ENCODE peak calls at places on chromosome 19, in five cellular contexts. E is H9, P is foreskin fibroblast, M is breast epithelium, I is neural progenitor cell. U is an unnamed sample.
A peak's percentile ranks its signal among the peaks of the same experiment; 100 is the strongest.

GRCh38 chr19:51246153-51246552 is 4.7 kb upstream of the SIGLECL1 start:
- DNase-seq in P (no peak), I (no peak), M (no peak), E (no peak), U (no peak)

GRCh38 chr19:16836115-16836905 is 7.1 kb downstream of the SIN3B start:
- DNase-seq in M (peak; percentile 26), E (no peak), I (peak; percentile 19), P (peak; percentile 48), U (no peak)

GRCh38 chr19:19170053-19170945 is at the start of gene MEF2B:
- DNase-seq in I (peak; percentile 94), P (peak; percentile 86), E (peak; percentile 94), M (peak; percentile 35), U (peak; percentile 89)

GRCh38 chr19:18637644-18638630 is 1.1 kb downstream of the KLHL26 start:
- DNase-seq in I (no peak), E (no peak), P (no peak), M (peak; percentile 57), U (no peak)

GRCh38 chr19:50465986-50466771 is 10.1 kb upstream of the EMC10 start:
- DNase-seq in M (no peak), I (peak; percentile 82), P (peak; percentile 14), E (peak; percentile 89), U (peak; percentile 71)

GRCh38 chr19:19386373-19386869 is 19.1 kb upstream of the GATAD2A start:
- DNase-seq in I (no peak), M (no peak), P (no peak), E (no peak), U (no peak)

GRCh38 chr19:18408053-18408476 is 10.6 kb upstream of the LRRC25 start:
- DNase-seq in I (peak; percentile 47), M (no peak), E (peak; percentile 74), P (no peak), U (no peak)

GRCh38 chr19:30695171-30695875 is 323.1 kb downstream of the ZNF536 start:
- DNase-seq in P (no peak), M (no peak), E (peak; percentile 72), I (peak; percentile 71), U (peak; percentile 59)

GRCh38 chr19:8512115-8512967 is 1.6 kb downstream of the ZNF414 start:
- DNase-seq in M (no peak), P (peak; percentile 48), I (peak; percentile 33), E (peak; percentile 88), U (no peak)

GRCh38 chr19:4327877-4328242 is 10.8 kb downstream of the STAP2 start:
- DNase-seq in I (no peak), E (no peak), P (no peak), M (peak; percentile 31), U (no peak)

DNA sequence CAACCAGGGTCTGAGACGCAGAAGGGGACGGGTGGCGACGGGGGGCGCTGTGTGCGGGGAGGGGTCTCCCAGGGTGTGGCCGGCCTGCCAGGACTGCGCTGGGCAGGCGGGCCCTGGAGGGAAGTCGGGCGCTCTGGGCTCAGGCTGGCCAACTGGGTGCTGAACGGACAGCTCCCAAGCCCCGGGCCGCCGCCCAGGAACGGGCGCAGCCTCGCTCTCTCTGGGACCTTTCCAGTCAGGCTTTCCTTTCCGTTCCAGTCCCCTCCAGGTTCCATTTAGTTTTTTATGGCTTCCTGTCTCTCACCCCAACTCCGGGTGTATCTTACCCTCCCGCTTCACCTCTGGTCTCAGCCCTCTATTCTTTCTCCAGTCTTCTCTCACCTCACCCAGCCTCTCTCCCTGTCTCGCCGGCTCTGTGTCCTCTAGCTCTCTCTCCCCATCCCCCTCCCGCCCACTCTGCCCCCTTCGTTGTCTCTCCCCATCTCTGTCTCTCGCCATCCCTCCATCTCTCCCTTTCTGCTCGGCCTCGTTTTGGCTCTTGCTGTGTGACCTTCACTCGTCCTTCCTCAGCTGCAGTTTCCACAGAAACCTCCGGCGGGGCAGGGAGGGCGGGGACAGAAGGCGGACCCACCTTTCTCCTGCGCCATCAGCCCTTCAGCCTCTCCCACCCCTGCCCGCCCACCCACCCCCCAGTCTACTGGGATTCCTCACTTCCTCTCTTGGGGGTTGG is 3.3 kb upstream of the ATP1A3 start:
- DNase-seq in P (peak; percentile 73), E (peak; percentile 81), I (peak; percentile 90), M (no peak), U (peak; percentile 69)
- TF ChIP-seq CTCF in P (no peak), E (no peak), I (no peak), M (no peak), U (no peak)

DNA sequence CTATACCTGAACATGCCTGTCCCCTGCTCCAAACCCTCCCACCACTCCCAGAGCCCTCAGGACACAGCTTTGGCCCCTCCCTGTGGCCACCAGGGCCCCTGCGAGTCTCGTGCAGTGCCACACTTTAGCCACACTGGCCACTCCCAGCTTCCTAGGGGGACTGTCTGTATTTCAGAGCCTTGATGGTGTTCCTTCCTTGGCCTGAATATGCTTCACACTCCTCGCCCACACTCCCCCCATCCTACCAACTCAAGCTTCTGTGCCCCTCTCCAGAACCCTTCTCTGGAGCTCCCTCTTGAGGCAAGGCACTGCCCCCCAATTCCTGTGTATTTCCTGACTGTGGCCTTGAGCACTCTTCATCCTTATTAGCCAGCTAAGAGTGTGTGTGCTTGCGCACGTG is 80.2 kb downstream of the DPF1 start:
- DNase-seq in E (no peak), I (no peak), M (no peak), P (no peak), U (no peak)
- TF ChIP-seq CTCF in E (peak; percentile 42), I (no peak), M (no peak), P (peak; percentile 23), U (no peak)

GRCh38 chr19:5534787-5535586 is 32.8 kb downstream of the TINCR start:
- DNase-seq in I (no peak), P (peak; percentile 26), E (peak; percentile 57), M (no peak), U (peak; percentile 61)
- TF ChIP-seq CTCF in I (peak; percentile 72), P (peak; percentile 34), E (peak; percentile 74), M (no peak), U (peak; percentile 66)

DNA sequence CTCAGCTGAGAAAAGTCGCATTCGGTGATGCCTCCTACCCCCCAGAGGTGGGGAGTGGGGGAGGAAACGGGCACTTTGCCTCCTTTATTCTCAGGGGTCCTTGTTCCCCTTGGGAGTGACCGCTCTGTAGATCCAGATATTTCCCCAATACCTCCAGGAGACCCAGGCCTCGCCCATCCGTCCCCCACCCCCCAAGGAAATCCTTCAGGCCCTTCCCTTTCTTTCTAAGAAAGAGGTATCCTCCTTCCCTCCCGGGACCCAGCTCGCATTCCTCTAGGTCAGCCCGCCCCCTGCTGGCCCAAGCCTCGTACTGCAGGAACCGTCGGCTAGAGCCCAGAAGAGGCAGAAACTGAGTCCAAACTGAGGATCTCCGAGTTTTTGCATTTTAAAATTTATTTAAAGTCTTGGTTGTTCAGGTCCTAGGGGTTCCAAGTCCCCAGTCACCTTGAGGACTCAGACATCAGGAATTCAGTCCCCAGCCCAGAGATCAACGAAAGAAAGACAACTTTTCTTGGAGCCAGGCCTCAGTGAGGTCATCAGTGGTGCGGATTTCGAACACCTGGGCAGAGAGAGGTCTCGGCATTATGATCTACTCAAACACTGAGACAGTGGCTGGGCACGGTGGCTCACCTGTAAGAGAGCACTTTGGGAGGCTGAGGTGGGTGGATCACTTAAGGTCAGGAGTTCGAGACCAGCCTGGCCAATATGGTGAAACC is 7.5 kb upstream of the LRFN1 start:
- DNase-seq in I (peak; percentile 93), P (peak; percentile 85), M (peak; percentile 80), E (peak; percentile 83), U (peak; percentile 96)
- TF ChIP-seq CTCF in I (peak; percentile 99), P (peak; percentile 97), M (peak; percentile 96), E (peak; percentile 96), U (peak; percentile 99)

GRCh38 chr19:1606138-1606651 is 933 bp upstream of the UQCR11 start:
- DNase-seq in E (no peak), P (no peak), I (no peak), M (no peak), U (no peak)

GRCh38 chr19:1602091-1602707 is 3.1 kb downstream of the UQCR11 start:
- DNase-seq in E (no peak), P (no peak), M (no peak), I (no peak), U (no peak)

GRCh38 chr19:1608414-1609391 is 3.4 kb upstream of the UQCR11 start:
- DNase-seq in P (peak; percentile 42), I (no peak), E (no peak), M (no peak), U (no peak)

GRCh38 chr19:1601613-1602064 is 3.6 kb downstream of the UQCR11 start:
- DNase-seq in I (no peak), P (no peak), E (no peak), M (no peak), U (no peak)

GRCh38 chr19:1605236-1606137 is at the start of gene UQCR11:
- DNase-seq in E (peak; percentile 96), I (peak; percentile 97), M (peak; percentile 92), P (peak; percentile 97), U (peak; percentile 92)
- TF ChIP-seq CTCF in E (peak; percentile 55), I (peak; percentile 46), M (peak; percentile 73), P (peak; percentile 61), U (no peak)

DNA sequence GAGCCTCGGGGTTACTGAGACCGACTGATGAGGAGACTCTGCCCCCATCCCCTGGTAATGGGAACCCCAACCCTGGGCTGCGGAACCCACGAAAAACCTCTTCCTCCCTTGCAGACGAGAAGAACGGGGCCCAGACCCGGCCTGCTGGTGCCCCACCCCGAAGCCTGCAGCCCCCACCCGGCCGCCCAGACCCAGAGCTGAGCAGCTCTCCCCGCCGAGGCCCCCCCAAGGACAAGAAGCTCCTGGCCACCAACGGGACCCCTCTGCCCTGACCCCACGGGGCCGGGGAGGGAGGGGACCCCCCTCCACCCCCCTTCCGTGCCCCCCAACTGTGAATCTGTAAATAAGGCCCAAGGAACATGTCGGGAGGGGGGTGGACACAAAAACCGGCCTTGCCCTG is 13.3 kb downstream of the TMEM150B start:
- DNase-seq in I (no peak), M (no peak), E (no peak), P (no peak), U (no peak)
- TF ChIP-seq CTCF in I (no peak), M (no peak), E (no peak), P (no peak), U (no peak)

DNA sequence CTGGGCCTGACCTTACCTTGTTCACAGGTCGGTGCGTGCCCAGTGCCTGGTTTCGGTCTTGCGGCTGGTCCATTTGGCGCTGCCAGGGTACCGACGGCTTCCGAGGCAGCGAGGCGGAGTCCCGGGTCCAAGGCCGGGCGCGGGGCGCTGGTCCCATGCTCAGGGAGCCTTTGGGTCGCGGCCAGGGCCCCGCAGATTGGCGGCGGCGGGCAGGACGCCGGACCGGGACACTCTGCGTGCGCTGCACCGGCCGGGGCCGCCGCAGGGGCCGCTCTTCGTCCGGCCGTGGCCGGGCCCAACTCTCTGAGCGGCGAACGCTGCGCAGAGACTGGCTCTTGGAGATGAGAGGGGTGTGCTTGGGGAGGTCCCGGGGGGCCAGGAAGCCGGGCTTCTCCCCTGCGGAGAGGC is 3.3 kb upstream of the WIZ start:
- DNase-seq in I (peak; percentile 64), E (peak; percentile 56), M (no peak), P (peak; percentile 49), U (no peak)
- TF ChIP-seq CTCF in I (peak; percentile 37), E (peak; percentile 43), M (no peak), P (peak; percentile 18), U (no peak)

DNA sequence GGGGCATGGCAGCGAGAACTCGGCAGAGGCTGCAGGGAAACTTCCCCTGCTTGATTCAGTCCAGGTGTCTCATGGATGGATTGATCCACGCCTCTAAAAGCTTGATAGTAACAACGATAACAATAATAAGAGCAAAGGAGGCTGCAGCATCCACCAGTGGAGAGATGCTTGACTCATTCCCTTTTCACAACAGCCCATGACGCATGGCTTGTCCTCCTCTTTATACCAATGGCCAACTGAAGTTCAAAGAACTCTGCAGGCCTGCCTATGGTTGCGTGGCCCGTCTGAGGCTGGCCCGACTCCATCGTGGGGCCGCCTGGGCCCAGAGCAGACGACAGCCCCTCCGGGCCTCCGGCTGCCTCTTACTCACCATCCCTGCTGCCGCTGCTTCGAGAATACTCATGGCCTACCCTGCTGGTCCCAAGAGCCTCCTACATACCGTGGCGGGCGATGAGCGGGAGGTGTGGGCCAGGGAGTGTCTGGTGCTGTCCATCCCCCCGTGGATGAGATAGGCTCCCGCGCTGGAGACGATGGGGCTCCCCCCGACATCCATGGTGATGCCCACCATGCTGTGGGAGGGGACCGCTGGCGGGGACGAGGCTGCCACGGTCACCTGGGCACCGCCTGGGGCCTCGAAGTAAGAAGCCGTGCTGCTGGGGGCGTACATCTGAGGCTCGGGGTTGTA is 61.7 kb upstream of the RANBP3 start:
- DNase-seq in I (no peak), E (no peak), P (no peak), M (no peak), U (no peak)
- TF ChIP-seq CTCF in I (no peak), E (no peak), P (no peak), M (no peak), U (no peak)

U was measured in glutamatergic neuron.